ENCODE peak calls at places on chromosomes 3 and 15, in ten cellular contexts. S is tibial artery, A is endodermal cell, M is SK-N-SH, O is suprapubic skin, P is BJ, G is AG04450, W is lower lobe of right lung, R is Caco-2, B is transverse colon. Z is an unnamed sample. For H3K27me3, the result is how much of the 10 kb centered on the place peaks cover.

GRCh38 chr3:109685084-109686079 is 348.0 kb upstream of the DPPA4 start:
- DNase-seq in S (peak), A (no peak), M (peak), O (no peak), P (peak), G (peak), W (no peak), R (no peak), B (peak), Z (peak)

GRCh38 chr3:17749281-17749680 is 6.8 kb upstream of the TBC1D5 start:
- DNase-seq in S (no peak), A (no peak), M (no peak), O (no peak), P (no peak), G (no peak), W (no peak), R (no peak), B (no peak), Z (no peak)

GRCh38 chr3:38630070-38630469 is 19.4 kb downstream of the SCN5A start:
- DNase-seq in S (no peak), A (no peak), M (no peak), O (no peak), P (no peak), G (no peak), W (no peak), R (no peak), B (no peak), Z (no peak)

GRCh38 chr3:151146071-151146730 is 56.8 kb downstream of the GPR171 start:
- DNase-seq in S (peak), A (peak), M (peak), O (peak), P (peak), G (peak), W (peak), R (peak), B (peak), Z (peak)

GRCh38 chr15:87998658-87999057 is 257.9 kb downstream of the NTRK3 start:
- DNase-seq in S (no peak), A (no peak), M (no peak), O (no peak), P (no peak), G (no peak), W (no peak), R (no peak), B (no peak), Z (no peak)

GRCh38 chr3:186418601-186419238 is 56.7 kb upstream of the DGKG start:
- DNase-seq in S (no peak), A (no peak), M (peak), O (no peak), P (no peak), G (no peak), W (no peak), R (no peak), B (no peak), Z (no peak)

GRCh38 chr3:37920156-37920686 is 58.5 kb downstream of the CTDSPL start:
- DNase-seq in S (no peak), A (no peak), M (peak), O (no peak), P (no peak), G (no peak), W (no peak), R (no peak), B (no peak), Z (no peak)

GRCh38 chr3:183410759-183411158 is 17.7 kb downstream of the MCF2L2 start:
- DNase-seq in S (no peak), A (no peak), M (no peak), O (no peak), P (no peak), G (no peak), W (no peak), R (no peak), B (no peak), Z (no peak)

GRCh38 chr15:29139540-29140459 is 129.8 kb downstream of the NSMCE3 start:
- DNase-seq in S (peak), A (peak), M (peak), O (no peak), P (no peak), G (no peak), W (no peak), R (peak), B (peak), Z (no peak)

GRCh38 chr3:37254316-37254715 is 79.9 kb upstream of the LRRFIP2 start:
- DNase-seq in S (no peak), A (no peak), M (no peak), O (no peak), P (no peak), G (no peak), W (no peak), R (no peak), B (no peak), Z (no peak)

GRCh38 chr3:40574661-40575060 is 49.9 kb downstream of the ZNF621 start:
- DNase-seq in S (no peak), A (no peak), M (no peak), O (no peak), P (no peak), G (no peak), W (no peak), R (no peak), B (no peak), Z (no peak)

GRCh38 chr15:29400701-29401100 is 131.1 kb upstream of the NSMCE3 start:
- DNase-seq in S (no peak), A (peak), M (no peak), O (no peak), P (no peak), G (no peak), W (no peak), R (no peak), B (no peak), Z (no peak)

GRCh38 chr15:47553933-47554332 is 163.4 kb upstream of the SEMA6D start:
- DNase-seq in S (no peak), A (no peak), M (no peak), O (no peak), P (no peak), G (no peak), W (no peak), R (no peak), B (no peak), Z (no peak)

GRCh38 chr15:43318990-43319771 is 11.2 kb downstream of the LCMT2 start:
- DNase-seq in S (no peak), A (no peak), M (no peak), O (no peak), P (no peak), G (no peak), W (no peak), R (no peak), B (no peak), Z (no peak)

GRCh38 chr3:535566-536416 is 339.2 kb downstream of the CHL1 start:
- DNase-seq in S (no peak), A (peak), M (peak), O (no peak), P (no peak), G (no peak), W (peak), R (no peak), B (peak), Z (no peak)

GRCh38 chr15:71397377-71397776 is 282.1 kb downstream of the THSD4 start:
- DNase-seq in S (no peak), A (no peak), M (no peak), O (no peak), P (no peak), G (no peak), W (peak), R (no peak), B (peak), Z (no peak)

GRCh38 chr3:16512435-16513140 is 911 bp downstream of the RFTN1 start:
- DNase-seq in S (peak), A (peak), M (peak), O (peak), P (no peak), G (no peak), W (peak), R (no peak), B (peak), Z (no peak)

GRCh38 chr3:148528024-148528423 is 169.7 kb upstream of the AGTR1 start:
- DNase-seq in S (no peak), A (no peak), M (no peak), O (no peak), P (no peak), G (no peak), W (no peak), R (no peak), B (no peak), Z (no peak)

GRCh38 chr3:195066441-195066841 is 204.5 kb downstream of the XXYLT1 start:
- DNase-seq in S (no peak), A (no peak), M (no peak), O (no peak), P (no peak), G (no peak), W (peak), R (no peak), B (no peak), Z (no peak)

GRCh38 chr15:89672221-89673161 is 6.7 kb downstream of the PLIN1 start:
- DNase-seq in S (peak), A (no peak), M (peak), O (no peak), P (no peak), G (no peak), W (no peak), R (no peak), B (no peak), Z (no peak)

DNA sequence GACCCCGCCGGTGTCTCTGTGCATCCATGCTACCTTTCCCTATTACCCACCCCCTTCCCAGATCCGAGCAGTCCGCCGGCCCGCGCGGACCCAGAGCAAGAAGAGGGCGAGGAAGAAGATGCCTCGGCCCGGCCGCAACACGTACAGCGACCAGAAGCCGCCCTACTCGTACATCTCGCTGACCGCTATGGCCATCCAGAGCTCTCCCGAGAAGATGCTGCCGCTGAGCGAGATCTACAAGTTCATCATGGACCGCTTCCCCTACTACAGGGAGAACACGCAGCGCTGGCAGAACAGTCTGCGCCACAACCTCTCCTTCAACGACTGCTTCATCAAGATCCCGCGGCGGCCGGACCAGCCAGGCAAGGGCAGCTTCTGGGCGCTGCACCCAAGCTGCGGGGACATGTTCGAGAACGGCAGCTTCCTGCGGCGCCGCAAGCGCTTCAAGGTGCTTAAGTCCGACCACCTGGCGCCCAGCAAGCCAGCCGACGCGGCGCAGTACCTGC is 788 bp downstream of the FOXB1 start:
- DNase-seq in S (no peak), A (peak), M (peak), O (no peak), P (no peak), G (no peak), W (peak), R (no peak), B (no peak), Z (no peak)
- H3K27me3 ChIP-seq in S (under half), A (half or more), M (half or more), O (half or more), P (half or more), G (half or more), W (half or more), R (under half), B (half or more), Z (under half)

DNA sequence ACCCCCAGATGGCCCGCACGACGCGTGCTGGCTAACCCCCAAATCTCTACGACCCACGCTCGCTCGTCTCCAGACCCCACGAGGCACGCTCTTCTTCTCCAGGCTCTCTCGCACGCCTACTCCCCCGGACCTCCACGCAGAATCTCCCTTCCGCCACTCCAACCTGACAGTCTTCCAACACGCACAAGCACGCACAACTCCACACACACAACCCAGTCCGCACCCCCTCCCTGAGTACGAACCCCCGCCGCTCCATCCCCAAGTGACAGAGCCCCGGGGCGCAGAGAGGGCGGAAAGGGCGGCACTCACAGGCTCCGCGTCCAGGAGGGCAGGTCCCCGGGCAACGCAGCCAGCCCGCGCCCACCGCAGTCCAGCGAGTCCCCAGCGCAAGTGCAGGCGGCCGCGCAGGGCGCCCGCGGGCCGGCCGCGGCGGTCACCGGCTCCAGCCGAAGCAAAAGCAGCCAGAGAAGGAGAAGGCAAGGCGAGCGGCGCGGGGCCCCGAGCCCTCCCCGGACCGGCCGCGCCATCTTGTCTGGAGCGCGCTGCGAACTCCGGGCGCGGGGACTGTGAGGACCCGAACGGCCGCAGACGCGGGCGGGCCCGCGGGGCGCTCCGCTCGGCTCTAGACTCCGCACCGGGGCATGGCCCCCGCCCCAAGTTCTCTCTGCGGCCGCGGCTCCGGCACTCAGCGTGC is 794 bp downstream of the LRIG1 start:
- DNase-seq in S (peak), A (peak), M (peak), O (peak), P (no peak), G (no peak), W (peak), R (peak), B (peak), Z (no peak)
- H3K27me3 ChIP-seq in S (under half), A (under half), M (under half), O (under half), P (under half), G (under half), W (under half), R (under half), B (under half), Z (under half)

DNA sequence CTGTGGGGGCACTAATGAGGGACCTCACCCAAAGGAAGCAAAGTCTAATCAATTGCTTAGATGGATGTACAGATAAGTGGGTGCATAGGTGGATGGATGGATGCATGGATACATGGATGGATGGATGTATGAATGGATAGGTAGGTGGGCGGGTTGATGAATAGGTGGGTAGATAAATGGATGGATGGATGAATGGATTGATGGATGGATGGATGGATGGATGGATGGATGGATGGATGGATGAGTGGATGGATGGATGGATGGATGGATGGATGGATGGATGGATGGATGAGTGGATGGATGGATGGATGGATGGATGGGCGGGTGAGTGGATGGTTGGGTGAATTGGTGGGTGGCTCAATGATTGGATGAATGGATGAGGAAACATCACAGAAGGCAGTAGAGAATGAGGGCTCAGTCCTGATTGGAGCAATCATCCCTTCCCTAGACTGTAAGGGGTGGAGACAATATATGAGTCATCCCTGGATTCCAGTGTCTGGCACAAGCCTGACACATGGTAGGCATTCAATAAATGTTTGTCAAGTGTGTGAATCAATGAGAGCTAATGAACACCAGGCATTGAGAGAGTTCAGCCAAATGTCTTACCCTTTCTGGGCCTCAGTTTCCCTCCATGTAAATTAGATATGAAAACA is 40.4 kb upstream of the PXYLP1 start:
- DNase-seq in S (no peak), A (no peak), M (no peak), O (no peak), P (no peak), G (no peak), W (no peak), R (no peak), B (no peak), Z (no peak)
- H3K27me3 ChIP-seq in S (under half), A (under half), M (under half), O (under half), P (under half), G (under half), W (under half), R (under half), B (under half), Z (under half)

GRCh38 chr3:46884427-46884826 is 6.9 kb downstream of the PTH1R start:
- DNase-seq in S (no peak), A (peak), M (no peak), O (no peak), P (no peak), G (no peak), W (no peak), R (no peak), B (no peak), Z (no peak)

GRCh38 chr3:46883252-46884185 is 6.0 kb downstream of the PTH1R start:
- DNase-seq in S (no peak), A (peak), M (peak), O (no peak), P (no peak), G (no peak), W (no peak), R (no peak), B (no peak), Z (no peak)

GRCh38 chr3:46882377-46883015 is 5.0 kb downstream of the PTH1R start:
- DNase-seq in S (peak), A (peak), M (peak), O (no peak), P (no peak), G (no peak), W (no peak), R (peak), B (no peak), Z (no peak)

GRCh38 chr3:46880884-46881818 is 3.6 kb downstream of the PTH1R start:
- DNase-seq in S (no peak), A (peak), M (peak), O (no peak), P (no peak), G (no peak), W (no peak), R (no peak), B (no peak), Z (no peak)

GRCh38 chr3:46881819-46882376 is 4.4 kb downstream of the PTH1R start:
- DNase-seq in S (no peak), A (peak), M (peak), O (no peak), P (no peak), G (no peak), W (no peak), R (peak), B (peak), Z (no peak)
- H3K27me3 ChIP-seq in S (under half), A (half or more), M (under half), O (under half), P (under half), G (half or more), W (under half), R (under half), B (half or more), Z (under half)

DNA sequence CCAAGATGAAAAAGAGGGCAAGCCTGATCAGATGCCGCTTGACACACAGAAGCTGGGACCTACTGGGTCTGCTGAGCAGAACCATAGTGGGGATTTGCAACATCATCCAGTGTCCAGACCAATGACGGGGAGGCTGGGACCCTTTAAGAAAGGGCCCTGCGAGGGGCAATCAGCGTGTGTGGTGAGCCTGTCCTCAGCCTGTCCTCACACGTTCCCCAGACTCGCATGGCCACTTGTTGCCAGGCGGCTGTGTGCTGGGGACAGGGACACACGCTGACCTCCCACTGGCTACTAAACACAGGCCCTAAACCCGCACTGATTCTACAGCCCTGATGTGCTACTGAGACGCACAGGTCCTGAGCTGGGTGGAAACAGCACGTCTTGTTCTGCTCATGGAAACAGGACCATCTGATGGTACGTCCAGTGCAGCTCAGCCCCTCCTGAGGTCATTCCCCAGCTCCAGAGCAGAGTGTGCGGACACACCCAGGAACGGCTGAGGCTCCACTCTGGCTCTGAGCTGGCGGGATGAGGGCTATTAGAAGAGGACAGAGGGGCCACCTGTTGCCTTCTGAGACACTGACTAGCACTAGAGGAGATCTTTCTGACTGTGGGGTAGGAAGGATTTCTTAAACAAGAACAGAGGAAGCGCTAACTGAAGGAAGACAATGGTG is 24.4 kb downstream of the PCSK6 start:
- DNase-seq in S (no peak), A (peak), M (no peak), O (no peak), P (no peak), G (no peak), W (no peak), R (no peak), B (no peak), Z (no peak)
- H3K27me3 ChIP-seq in S (under half), A (under half), M (under half), O (under half), P (under half), G (under half), W (under half), R (under half), B (under half), Z (under half)

DNA sequence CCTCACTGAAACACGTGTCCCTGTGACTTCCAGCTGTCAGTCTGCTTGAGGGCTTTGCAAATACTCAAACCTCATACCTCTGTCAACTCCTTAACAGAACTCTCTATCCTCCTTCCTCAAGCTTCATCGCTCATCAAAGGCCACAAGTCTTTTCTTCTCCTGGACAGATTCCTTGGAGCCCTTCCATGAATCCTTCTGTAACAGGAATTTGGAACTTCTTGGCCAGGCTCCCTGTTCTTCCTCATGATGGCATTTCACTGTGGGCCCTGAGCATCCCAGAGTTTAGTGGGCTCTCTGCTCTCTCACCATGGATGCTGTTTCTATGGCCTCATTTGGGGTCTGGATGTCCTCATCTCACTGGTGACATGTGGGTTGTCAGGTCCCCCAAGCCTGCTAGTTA is 105.0 kb upstream of the TLE3 start:
- DNase-seq in S (no peak), A (no peak), M (no peak), O (no peak), P (no peak), G (no peak), W (no peak), R (no peak), B (no peak), Z (no peak)
- H3K27me3 ChIP-seq in S (under half), A (under half), M (under half), O (under half), P (under half), G (under half), W (under half), R (under half), B (under half), Z (under half)

DNA sequence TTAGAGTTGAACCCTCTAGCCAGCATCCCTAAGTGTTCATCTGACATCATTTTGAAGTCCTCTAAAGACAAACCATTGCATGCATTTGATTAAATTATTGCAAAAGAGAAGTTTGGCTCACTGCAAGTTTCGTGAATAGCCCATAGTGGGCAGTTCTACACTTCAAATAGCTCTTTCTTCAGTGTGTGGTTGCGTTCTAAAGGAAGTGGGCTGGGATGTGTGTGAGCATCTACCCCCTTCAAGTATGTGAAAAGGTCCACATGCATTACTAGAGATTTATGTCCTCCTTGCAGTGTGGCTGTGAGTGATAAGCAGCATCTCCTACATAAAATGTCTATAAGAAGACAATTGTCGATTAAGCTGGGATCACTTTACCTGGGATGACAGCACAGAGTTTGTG is 54.6 kb downstream of the SST start:
- DNase-seq in S (no peak), A (no peak), M (no peak), O (no peak), P (no peak), G (no peak), W (no peak), R (no peak), B (no peak), Z (no peak)
- H3K27me3 ChIP-seq in S (under half), A (under half), M (under half), O (under half), P (under half), G (under half), W (under half), R (under half), B (under half), Z (under half)

Z was measured in thoracic aorta.